ENCODE peak calls at places on chromosomes 6 and 20, in six cellular contexts. One of them, this sample, is unnamed.

GRCh38 chr6:161273356-161273751 is 507 bp downstream of the AGPAT4 start:
- DNase-seq in K562: peak; percentile 37
- DNase-seq in neural progenitor cell: no peak
- DNase-seq in WERI-Rb-1: peak; percentile 36
- DNase-seq in right lobe of liver: no peak
- DNase-seq in uterus: no peak
- DNase-seq in this sample: peak; percentile 79

GRCh38 chr6:28135393-28135792 is 6.3 kb upstream of the ZKSCAN8 start:
- DNase-seq in uterus: no peak
- DNase-seq in K562: no peak
- DNase-seq in neural progenitor cell: no peak
- DNase-seq in WERI-Rb-1: no peak
- DNase-seq in right lobe of liver: no peak
- DNase-seq in this sample: no peak

GRCh38 chr6:145015739-145016558 is 719.4 kb downstream of the EPM2A start:
- DNase-seq in right lobe of liver: no peak
- DNase-seq in WERI-Rb-1: no peak
- DNase-seq in neural progenitor cell: no peak
- DNase-seq in uterus: no peak
- DNase-seq in K562: no peak
- DNase-seq in this sample: peak; percentile 52

GRCh38 chr6:94645191-94645590 is 932.1 kb upstream of the MANEA start:
- DNase-seq in uterus: no peak
- DNase-seq in K562: no peak
- DNase-seq in neural progenitor cell: no peak
- DNase-seq in right lobe of liver: no peak
- DNase-seq in WERI-Rb-1: peak; percentile 62
- DNase-seq in this sample: no peak

GRCh38 chr6:34237316-34237721 is 646 bp downstream of the HMGA1 start:
- DNase-seq in WERI-Rb-1: peak; percentile 42
- DNase-seq in K562: peak; percentile 83
- DNase-seq in uterus: peak; percentile 31
- DNase-seq in right lobe of liver: no peak
- DNase-seq in neural progenitor cell: peak; percentile 57
- DNase-seq in this sample: no peak

GRCh38 chr20:63520939-63521601 is 505 bp downstream of the PPDPF start:
- DNase-seq in right lobe of liver: peak; percentile 77
- DNase-seq in uterus: peak; percentile 78
- DNase-seq in neural progenitor cell: peak; percentile 91
- DNase-seq in WERI-Rb-1: peak; percentile 58
- DNase-seq in K562: peak; percentile 91
- DNase-seq in this sample: peak; percentile 89

GRCh38 chr6:34673079-34673478 is 23.5 kb downstream of the ILRUN start:
- DNase-seq in WERI-Rb-1: no peak
- DNase-seq in K562: no peak
- DNase-seq in uterus: no peak
- DNase-seq in neural progenitor cell: no peak
- DNase-seq in right lobe of liver: no peak
- DNase-seq in this sample: no peak

GRCh38 chr6:15464211-15464725 is 198.6 kb downstream of the DTNBP1 start:
- DNase-seq in neural progenitor cell: peak; percentile 55
- DNase-seq in uterus: no peak
- DNase-seq in WERI-Rb-1: peak; percentile 47
- DNase-seq in right lobe of liver: peak; percentile 60
- DNase-seq in K562: peak; percentile 82
- DNase-seq in this sample: no peak

GRCh38 chr6:121791396-121792315 is 356.2 kb downstream of the GJA1 start:
- DNase-seq in uterus: no peak
- DNase-seq in WERI-Rb-1: no peak
- DNase-seq in right lobe of liver: no peak
- DNase-seq in K562: no peak
- DNase-seq in neural progenitor cell: peak; percentile 33
- DNase-seq in this sample: no peak

GRCh38 chr20:62642666-62643520 is 590 bp downstream of the SLCO4A1 start:
- DNase-seq in right lobe of liver: no peak
- DNase-seq in WERI-Rb-1: peak; percentile 59
- DNase-seq in uterus: no peak
- DNase-seq in K562: peak; percentile 71
- DNase-seq in neural progenitor cell: peak; percentile 57
- DNase-seq in this sample: no peak

GRCh38 chr6:30930506-30930905 is 1.5 kb downstream of the SFTA2 start:
- DNase-seq in neural progenitor cell: no peak
- DNase-seq in WERI-Rb-1: no peak
- DNase-seq in right lobe of liver: no peak
- DNase-seq in uterus: no peak
- DNase-seq in K562: no peak
- DNase-seq in this sample: no peak

GRCh38 chr20:23399568-23400241 is 21.6 kb downstream of the NAPB start:
- DNase-seq in right lobe of liver: no peak
- DNase-seq in uterus: no peak
- DNase-seq in WERI-Rb-1: no peak
- DNase-seq in neural progenitor cell: no peak
- DNase-seq in K562: peak; percentile 24
- DNase-seq in this sample: no peak

GRCh38 chr6:48474764-48475674 is 364.0 kb upstream of the PTCHD4 start:
- DNase-seq in WERI-Rb-1: no peak
- DNase-seq in K562: no peak
- DNase-seq in neural progenitor cell: no peak
- DNase-seq in right lobe of liver: no peak
- DNase-seq in uterus: no peak
- DNase-seq in this sample: no peak

GRCh38 chr20:17226410-17227198 is at the start of gene PCSK2:
- DNase-seq in uterus: no peak
- DNase-seq in WERI-Rb-1: peak; percentile 95
- DNase-seq in neural progenitor cell: peak; percentile 97
- DNase-seq in K562: peak; percentile 66
- DNase-seq in right lobe of liver: no peak
- DNase-seq in this sample: peak; percentile 77

GRCh38 chr6:129105793-129106192 is 222.9 kb downstream of the LAMA2 start:
- DNase-seq in K562: no peak
- DNase-seq in neural progenitor cell: no peak
- DNase-seq in WERI-Rb-1: no peak
- DNase-seq in uterus: no peak
- DNase-seq in right lobe of liver: no peak
- DNase-seq in this sample: no peak

GRCh38 chr6:110662468-110663211 is 152.6 kb downstream of the CDK19 start:
- DNase-seq in K562: no peak
- DNase-seq in uterus: no peak
- DNase-seq in neural progenitor cell: no peak
- DNase-seq in WERI-Rb-1: no peak
- DNase-seq in right lobe of liver: no peak
- DNase-seq in this sample: no peak

GRCh38 chr6:73004817-73005216 is 220.5 kb downstream of the KHDC1L start:
- DNase-seq in right lobe of liver: no peak
- DNase-seq in uterus: no peak
- DNase-seq in K562: no peak
- DNase-seq in WERI-Rb-1: no peak
- DNase-seq in neural progenitor cell: no peak
- DNase-seq in this sample: no peak

GRCh38 chr6:13302751-13303667 is 25.3 kb downstream of the TBC1D7 start:
- DNase-seq in right lobe of liver: peak; percentile 61
- DNase-seq in K562: peak; percentile 49
- DNase-seq in uterus: no peak
- DNase-seq in neural progenitor cell: no peak
- DNase-seq in WERI-Rb-1: no peak
- DNase-seq in this sample: peak; percentile 84

GRCh38 chr6:13985663-13986325 is 61.0 kb downstream of the RNF182 start:
- DNase-seq in neural progenitor cell: no peak
- DNase-seq in WERI-Rb-1: no peak
- DNase-seq in right lobe of liver: no peak
- DNase-seq in uterus: no peak
- DNase-seq in K562: no peak
- DNase-seq in this sample: no peak

GRCh38 chr6:27720607-27721580 is 191.3 kb downstream of the OR2B2 start:
- DNase-seq in uterus: no peak
- DNase-seq in WERI-Rb-1: no peak
- DNase-seq in right lobe of liver: no peak
- DNase-seq in neural progenitor cell: peak; percentile 52
- DNase-seq in K562: peak; percentile 59
- DNase-seq in this sample: no peak

GRCh38 chr6:133923938-133924593 is 29.0 kb upstream of the TBPL1 start:
- DNase-seq in WERI-Rb-1: peak; percentile 64
- DNase-seq in right lobe of liver: peak; percentile 70
- DNase-seq in uterus: peak; percentile 64
- DNase-seq in K562: peak; percentile 58
- DNase-seq in neural progenitor cell: peak; percentile 84
- DNase-seq in this sample: peak; percentile 61

GRCh38 chr6:5705256-5705655 is 301.5 kb downstream of the NRN1 start:
- DNase-seq in K562: no peak
- DNase-seq in WERI-Rb-1: no peak
- DNase-seq in uterus: no peak
- DNase-seq in neural progenitor cell: no peak
- DNase-seq in right lobe of liver: no peak
- DNase-seq in this sample: no peak

GRCh38 chr6:45045253-45045601 is 282.9 kb upstream of the RUNX2 start:
- DNase-seq in neural progenitor cell: no peak
- DNase-seq in right lobe of liver: no peak
- DNase-seq in uterus: no peak
- DNase-seq in WERI-Rb-1: no peak
- DNase-seq in K562: no peak
- DNase-seq in this sample: no peak

GRCh38 chr6:53928641-53929339 is 134.0 kb downstream of the LRRC1 start:
- DNase-seq in K562: no peak
- DNase-seq in neural progenitor cell: no peak
- DNase-seq in right lobe of liver: no peak
- DNase-seq in uterus: no peak
- DNase-seq in WERI-Rb-1: no peak
- DNase-seq in this sample: no peak

GRCh38 chr6:53070808-53071207 is 5.6 kb downstream of the FBXO9 start:
- DNase-seq in neural progenitor cell: no peak
- DNase-seq in K562: no peak
- DNase-seq in right lobe of liver: no peak
- DNase-seq in WERI-Rb-1: no peak
- DNase-seq in uterus: no peak
- DNase-seq in this sample: no peak

GRCh38 chr20:58199058-58199457 is 29.4 kb downstream of the ANKRD60 start:
- DNase-seq in WERI-Rb-1: no peak
- DNase-seq in neural progenitor cell: no peak
- DNase-seq in K562: no peak
- DNase-seq in right lobe of liver: no peak
- DNase-seq in uterus: no peak
- DNase-seq in this sample: no peak

DNA sequence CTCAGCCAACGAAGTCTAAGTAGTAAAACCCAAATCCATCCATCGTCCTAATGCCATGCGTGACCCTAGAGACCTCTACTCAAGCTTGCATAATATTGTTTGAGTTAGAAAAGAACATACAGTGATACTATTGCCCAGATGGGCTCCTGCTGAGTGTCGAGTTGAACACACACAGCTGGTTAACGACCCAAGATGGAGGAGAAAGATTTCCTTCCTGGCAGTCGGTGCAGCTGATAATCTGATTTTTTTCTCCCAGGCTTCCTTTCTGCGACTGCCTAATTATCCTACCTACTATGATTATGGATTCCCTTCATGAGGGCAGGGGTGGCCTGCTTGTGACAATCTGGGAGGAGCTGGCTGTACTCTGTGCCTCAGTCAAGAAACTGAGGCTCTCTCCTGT is 164.4 kb upstream of the KCNG1 start:
- DNase-seq in neural progenitor cell: no peak
- DNase-seq in right lobe of liver: no peak
- DNase-seq in WERI-Rb-1: no peak
- DNase-seq in uterus: no peak
- DNase-seq in K562: no peak
- DNase-seq in this sample: no peak
- H3K27me3 ChIP-seq in neural progenitor cell: no peaks in the 10 kb centered on the region
- H3K27me3 ChIP-seq in right lobe of liver: no peaks in the 10 kb centered on the region
- H3K27me3 ChIP-seq in WERI-Rb-1: peaks cover 91% of the 10 kb centered on the region
- H3K27me3 ChIP-seq in uterus: no peaks in the 10 kb centered on the region
- H3K27me3 ChIP-seq in K562: peaks cover 40% of the 10 kb centered on the region
- H3K27me3 ChIP-seq in this sample: no peaks in the 10 kb centered on the region

DNA sequence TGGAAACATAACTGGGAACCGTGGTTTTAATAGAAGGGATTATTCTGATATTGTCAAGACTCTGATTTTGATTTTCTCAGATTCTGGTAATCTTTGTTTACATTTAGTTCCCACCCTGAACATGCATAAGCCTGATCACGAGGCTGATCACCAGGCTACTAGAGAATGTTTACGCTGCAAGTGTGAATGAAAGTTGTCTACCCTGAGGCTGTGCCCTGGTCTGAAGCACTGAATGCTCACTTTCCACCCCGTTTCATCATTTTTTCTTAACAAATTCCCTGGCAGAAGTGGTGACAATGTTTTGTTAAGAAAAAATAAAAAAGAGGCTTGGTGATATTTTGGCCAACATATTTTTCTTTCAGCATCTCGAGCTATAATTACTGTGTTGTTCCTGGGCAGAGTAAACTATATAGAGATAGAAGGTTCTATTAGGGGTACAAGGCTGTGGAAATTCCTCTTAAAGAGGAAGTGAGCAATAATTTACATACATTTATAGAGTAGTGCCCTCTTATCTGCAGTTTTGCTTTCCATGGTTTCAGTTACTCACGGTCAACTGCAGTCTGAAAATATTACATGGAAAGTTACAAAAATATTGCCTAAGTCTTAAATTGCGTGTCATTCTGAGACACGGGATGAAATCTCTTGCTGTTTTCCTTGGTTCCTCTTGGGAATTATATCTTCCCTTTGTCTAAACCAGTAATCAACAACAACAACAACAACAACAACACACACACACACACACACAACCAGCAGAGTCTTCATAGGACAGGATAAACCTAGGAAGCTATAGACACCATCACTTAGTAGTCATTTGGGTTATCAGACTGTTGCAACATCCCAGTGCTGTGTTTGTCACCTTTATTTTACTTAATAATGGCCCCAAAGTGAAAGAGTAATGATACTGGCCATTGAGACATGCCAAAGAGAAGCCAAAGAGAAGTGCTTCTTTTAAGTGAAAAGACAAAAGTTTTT is 566.6 kb upstream of the CITED2 start:
- DNase-seq in WERI-Rb-1: no peak
- DNase-seq in neural progenitor cell: no peak
- DNase-seq in K562: no peak
- DNase-seq in right lobe of liver: no peak
- DNase-seq in uterus: no peak
- DNase-seq in this sample: no peak
- H3K36me3 ChIP-seq in WERI-Rb-1: no peaks in the 10 kb centered on the region
- H3K36me3 ChIP-seq in neural progenitor cell: no peaks in the 10 kb centered on the region
- H3K36me3 ChIP-seq in K562: no peaks in the 10 kb centered on the region
- H3K36me3 ChIP-seq in right lobe of liver: no peaks in the 10 kb centered on the region
- H3K36me3 ChIP-seq in uterus: no peaks in the 10 kb centered on the region
- H3K36me3 ChIP-seq in this sample: no peaks in the 10 kb centered on the region

GRCh38 chr6:102986086-102986485 is 1592.6 kb downstream of the GRIK2 start:
- DNase-seq in right lobe of liver: no peak
- DNase-seq in WERI-Rb-1: no peak
- DNase-seq in uterus: no peak
- DNase-seq in K562: no peak
- DNase-seq in neural progenitor cell: no peak
- DNase-seq in this sample: no peak

GRCh38 chr6:102984360-102984759 is 1590.9 kb downstream of the GRIK2 start:
- DNase-seq in right lobe of liver: no peak
- DNase-seq in K562: no peak
- DNase-seq in WERI-Rb-1: no peak
- DNase-seq in uterus: no peak
- DNase-seq in neural progenitor cell: no peak
- DNase-seq in this sample: no peak

GRCh38 chr6:102981631-102982030 is 1588.1 kb downstream of the GRIK2 start:
- DNase-seq in K562: no peak
- DNase-seq in neural progenitor cell: no peak
- DNase-seq in right lobe of liver: no peak
- DNase-seq in uterus: no peak
- DNase-seq in WERI-Rb-1: no peak
- DNase-seq in this sample: no peak
- H3K27ac ChIP-seq in K562: no peak overlapping the region
- H3K27ac ChIP-seq in neural progenitor cell: no peak overlapping the region
- H3K27ac ChIP-seq in right lobe of liver: no peak overlapping the region
- H3K27ac ChIP-seq in uterus: no peak overlapping the region
- H3K27ac ChIP-seq in WERI-Rb-1: no peak overlapping the region
- H3K27ac ChIP-seq in this sample: no peak overlapping the region

GRCh38 chr6:106692112-106692822 is 62.9 kb downstream of the QRSL1 start:
- DNase-seq in K562: no peak
- DNase-seq in neural progenitor cell: peak; percentile 43
- DNase-seq in right lobe of liver: peak; percentile 80
- DNase-seq in uterus: no peak
- DNase-seq in WERI-Rb-1: peak; percentile 16
- DNase-seq in this sample: peak; percentile 66
- H3K27me3 ChIP-seq in K562: peaks cover 10% of the 10 kb centered on the region
- H3K27me3 ChIP-seq in neural progenitor cell: no peaks in the 10 kb centered on the region
- H3K27me3 ChIP-seq in right lobe of liver: no peaks in the 10 kb centered on the region
- H3K27me3 ChIP-seq in uterus: no peaks in the 10 kb centered on the region
- H3K27me3 ChIP-seq in WERI-Rb-1: no peaks in the 10 kb centered on the region
- H3K27me3 ChIP-seq in this sample: no peaks in the 10 kb centered on the region

This sample was measured in aorta.